ENCODE peak calls at places on chromosomes 7 and 10, in five cellular contexts. X is fibroblast of lung, D is left ventricle myocardium inferior, E is astrocyte of the cerebellum, N is right atrium auricular region. I is an unnamed sample.

GRCh38 chr7:157377436-157378124 is 40.8 kb downstream of the DNAJB6 start:
- DNase-seq in E (no peak), N (no peak), D (no peak), X (no peak), I (no peak)

GRCh38 chr7:116776610-116777289 is 85.6 kb upstream of the CAPZA2 start:
- DNase-seq in X (peak), E (peak), N (no peak), D (no peak), I (no peak)

GRCh38 chr10:79139124-79139835 is 70.5 kb downstream of the ZMIZ1 start:
- DNase-seq in E (peak), N (peak), D (peak), X (peak), I (no peak)

GRCh38 chr10:101710064-101710695 is 15.2 kb upstream of the FBXW4 start:
- DNase-seq in D (no peak), E (no peak), N (no peak), X (peak), I (no peak)

GRCh38 chr10:31404640-31405039 is 85.6 kb downstream of the ZEB1 start:
- DNase-seq in D (no peak), X (no peak), N (no peak), E (no peak), I (no peak)

GRCh38 chr10:80148166-80148805 is 15.8 kb downstream of the PLAC9 start:
- DNase-seq in N (no peak), X (no peak), E (no peak), D (no peak), I (no peak)

GRCh38 chr7:115491744-115492380 is 538.7 kb downstream of the TFEC start:
- DNase-seq in E (no peak), N (no peak), X (no peak), D (no peak), I (no peak)

GRCh38 chr7:158274996-158275395 is 312.6 kb downstream of the PTPRN2 start:
- DNase-seq in D (no peak), X (no peak), E (no peak), N (no peak), I (no peak)

GRCh38 chr7:53446170-53446569 is 410.7 kb downstream of the POM121L12 start:
- DNase-seq in E (no peak), N (no peak), D (no peak), X (no peak), I (no peak)

GRCh38 chr7:74479961-74480829 is 26.5 kb downstream of the GTF2IRD1 start:
- DNase-seq in X (peak), E (peak), D (peak), N (peak), I (no peak)